ENCODE peak calls at places on chromosomes 3 and 15, in five cellular contexts. X, R, O, Z and G are unnamed samples. For H3K27me3 and H3K9me3, the result is how much of the 10 kb centered on the place peaks cover.

GRCh38 chr3:38281895-38282686 is at the start of gene SLC22A14:
- DNase-seq in R (no peak), O (no peak), X (no peak), Z (no peak), G (no peak)

GRCh38 chr15:48544816-48545215 is 100.7 kb downstream of the FBN1 start:
- DNase-seq in Z (no peak), O (no peak), X (no peak), R (no peak), G (no peak)

GRCh38 chr3:188507244-188507720 is 353.3 kb downstream of the LPP start:
- DNase-seq in O (no peak), R (no peak), X (no peak), Z (no peak), G (peak)

GRCh38 chr15:37877851-37878577 is 56.4 kb upstream of the TMCO5A start:
- DNase-seq in O (no peak), R (no peak), X (no peak), Z (no peak), G (peak)

GRCh38 chr3:182325213-182325941 is 467.9 kb upstream of the ATP11B start:
- DNase-seq in X (no peak), R (peak), Z (no peak), O (peak), G (peak)

GRCh38 chr3:132180337-132180791 is 136.8 kb upstream of the ACP3 start:
- DNase-seq in Z (no peak), X (no peak), O (peak), R (no peak), G (peak)

GRCh38 chr15:63941698-63942465 is 104.4 kb downstream of the DAPK2 start:
- DNase-seq in R (no peak), Z (no peak), X (peak), O (no peak), G (no peak)

GRCh38 chr3:113791381-113791780 is 44.5 kb downstream of the ATP6V1A start:
- DNase-seq in Z (no peak), O (no peak), R (no peak), X (no peak), G (no peak)

GRCh38 chr3:127666684-127667083 is 6.1 kb upstream of the ABTB1 start:
- DNase-seq in R (no peak), Z (no peak), O (no peak), X (peak), G (no peak)

GRCh38 chr3:146813496-146813895 is 208.3 kb upstream of the PLSCR5 start:
- DNase-seq in X (no peak), O (no peak), Z (no peak), R (no peak), G (no peak)

GRCh38 chr3:45225465-45226205 is 452 bp downstream of the TMEM158 start:
- DNase-seq in Z (peak), O (peak), X (peak), R (peak), G (peak)

GRCh38 chr3:17730318-17730967 is 12.0 kb downstream of the TBC1D5 start:
- DNase-seq in X (no peak), O (peak), Z (peak), R (no peak), G (peak)

GRCh38 chr3:128421966-128422365 is 44.7 kb downstream of the DNAJB8 start:
- DNase-seq in Z (no peak), R (no peak), O (no peak), X (no peak), G (no peak)

GRCh38 chr15:100338247-100338646 is 3.5 kb downstream of the ADAMTS17 start:
- DNase-seq in O (no peak), X (no peak), R (no peak), Z (no peak), G (no peak)

GRCh38 chr3:123819949-123820348 is 64.2 kb downstream of the MYLK start:
- DNase-seq in O (no peak), Z (no peak), X (no peak), R (no peak), G (no peak)

GRCh38 chr15:45611305-45611704 is 23.5 kb upstream of the SQOR start:
- DNase-seq in O (peak), Z (no peak), X (no peak), R (no peak), G (peak)

DNA sequence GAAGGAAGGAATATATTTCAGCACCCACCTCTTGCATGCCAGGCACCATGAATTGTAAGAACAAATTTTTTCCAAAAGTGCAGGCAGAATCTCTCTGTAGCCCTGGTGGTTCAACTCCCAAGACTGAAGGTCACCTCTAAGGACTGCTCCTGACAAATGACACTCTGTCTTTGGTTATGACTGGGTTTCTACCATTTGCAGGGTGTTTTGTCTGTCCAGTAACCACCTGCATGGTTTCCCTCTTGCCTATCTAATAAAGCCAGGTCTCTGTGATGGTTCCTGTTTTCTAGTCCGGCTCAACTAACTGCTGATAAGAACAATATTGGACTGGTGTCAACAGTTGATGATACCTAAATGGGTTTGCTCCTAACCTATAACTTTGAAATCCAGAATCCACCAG is 43.7 kb downstream of the ATP8B4 start:
- DNase-seq in X (no peak), O (no peak), Z (no peak), R (no peak), G (no peak)
- H3K27me3 ChIP-seq in X (under half), O (under half), Z (under half), R (under half), G (under half)

GRCh38 chr15:85064710-85065109 is 83.1 kb downstream of the PDE8A start:
- DNase-seq in X (no peak), R (no peak), O (no peak), Z (no peak), G (no peak)

GRCh38 chr15:85063522-85063921 is 81.9 kb downstream of the PDE8A start:
- DNase-seq in R (no peak), O (no peak), X (no peak), Z (no peak), G (no peak)

GRCh38 chr15:85063088-85063487 is 81.4 kb downstream of the PDE8A start:
- DNase-seq in Z (no peak), O (no peak), R (no peak), X (no peak), G (no peak)

GRCh38 chr15:85062560-85062959 is 80.9 kb downstream of the PDE8A start:
- DNase-seq in O (no peak), X (no peak), Z (no peak), R (no peak), G (no peak)

GRCh38 chr15:85059734-85060133 is 78.1 kb downstream of the PDE8A start:
- DNase-seq in Z (no peak), X (no peak), R (no peak), O (no peak), G (no peak)
- H3K9me3 ChIP-seq in Z (under half), X (under half), R (under half), O (under half), G (under half)

DNA sequence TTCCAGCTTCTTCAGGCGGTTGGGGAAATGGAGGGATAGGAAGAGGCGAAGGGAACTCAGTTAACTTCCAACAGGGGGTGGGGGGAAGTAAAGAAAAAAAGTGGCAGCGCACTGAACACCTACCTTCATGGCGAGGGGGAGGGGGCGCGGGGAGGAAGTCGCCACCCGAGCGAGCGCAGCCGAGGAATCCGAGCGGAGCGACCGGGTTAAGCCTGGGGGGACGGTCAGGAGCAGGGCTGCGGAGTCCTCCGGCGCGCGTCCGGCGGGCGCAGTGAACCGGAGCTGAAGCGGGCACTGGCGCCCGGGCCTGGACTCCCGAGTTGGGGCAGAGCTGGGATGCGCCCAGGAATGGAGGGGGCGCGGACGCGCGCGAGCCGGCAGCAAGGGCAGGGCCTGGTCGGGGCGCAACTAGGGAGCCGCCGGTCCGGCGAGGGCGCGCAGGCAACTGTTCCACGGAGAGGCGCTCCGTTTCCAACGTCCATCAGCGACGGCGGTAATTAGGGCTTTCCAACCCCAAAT is at the start of gene WNT5A:
- DNase-seq in Z (peak), R (peak), X (no peak), O (peak), G (peak)
- H3K27me3 ChIP-seq in Z (half or more), R (under half), X (under half), O (under half), G (under half)

GRCh38 chr15:26739791-26740190 is 33.1 kb downstream of the GABRB3 start:
- DNase-seq in Z (no peak), O (no peak), R (no peak), X (no peak), G (no peak)
- H3K9me3 ChIP-seq in Z (under half), O (under half), R (under half), X (under half), G (half or more)

GRCh38 chr15:47185222-47185800 is 532.0 kb upstream of the SEMA6D start:
- DNase-seq in O (no peak), Z (no peak), R (no peak), X (no peak), G (no peak)
- H3K27me3 ChIP-seq in O (under half), Z (half or more), R (under half), X (under half), G (under half)

GRCh38 chr15:25169318-25169717 is 214.5 kb downstream of the SNRPN start:
- DNase-seq in O (no peak), Z (no peak), R (peak), X (peak), G (no peak)
- H3K9me3 ChIP-seq in O (under half), Z (under half), R (under half), X (under half), G (under half)

GRCh38 chr3:126284258-126284904 is 72.8 kb downstream of the KLF15 start:
- DNase-seq in Z (no peak), O (no peak), R (no peak), X (no peak), G (peak)
- H3K27me3 ChIP-seq in Z (under half), O (under half), R (under half), X (under half), G (under half)

GRCh38 chr15:74281147-74282133 is 45.3 kb downstream of the CCDC33 start:
- DNase-seq in O (peak), Z (no peak), X (no peak), R (no peak), G (no peak)
- H3K9me3 ChIP-seq in O (under half), Z (under half), X (under half), R (under half), G (under half)

GRCh38 chr15:52436971-52437370 is 91.7 kb downstream of the MYO5A start:
- DNase-seq in O (no peak), X (no peak), R (no peak), Z (no peak), G (no peak)
- H3K27me3 ChIP-seq in O (under half), X (under half), R (under half), Z (under half), G (under half)

GRCh38 chr3:13706886-13707285 is 158.0 kb downstream of the FBLN2 start:
- DNase-seq in Z (no peak), R (no peak), X (peak), O (no peak), G (no peak)

GRCh38 chr3:13704174-13704573 is 155.2 kb downstream of the FBLN2 start:
- DNase-seq in Z (no peak), O (no peak), X (no peak), R (no peak), G (no peak)

GRCh38 chr3:13705702-13706280 is 156.9 kb downstream of the FBLN2 start:
- DNase-seq in Z (peak), X (peak), O (no peak), R (no peak), G (no peak)

GRCh38 chr3:13706451-13706850 is 157.5 kb downstream of the FBLN2 start:
- DNase-seq in R (no peak), X (peak), O (no peak), Z (no peak), G (no peak)

DNA sequence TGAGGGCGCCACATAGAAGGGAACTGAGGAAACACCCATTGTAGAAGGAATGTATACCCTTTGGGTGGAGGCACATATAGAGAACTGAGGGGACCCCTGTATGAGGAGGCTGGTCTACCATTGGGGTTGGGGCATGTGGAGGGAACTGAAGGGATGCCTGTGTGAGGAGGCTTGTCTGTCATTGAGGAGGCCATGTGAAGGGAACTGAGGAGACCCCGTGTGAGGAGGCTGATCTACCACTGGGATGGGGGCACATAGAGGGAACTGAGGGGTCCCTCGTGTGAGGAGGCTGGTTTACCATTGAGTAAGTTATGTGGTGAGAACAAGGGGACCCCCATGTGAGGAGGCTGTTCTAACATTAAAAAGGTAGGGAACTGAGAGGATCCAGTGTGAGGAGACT is 156.1 kb downstream of the FBLN2 start:
- DNase-seq in Z (peak), O (no peak), R (no peak), X (peak), G (no peak)
- H3K9me3 ChIP-seq in Z (under half), O (under half), R (under half), X (under half), G (under half)